ENCODE peak calls at places on chromosomes 4 and X, in ten cellular contexts. One of them, this sample, is unnamed.

GRCh38 chrX:153689654-153690465 is 2.1 kb downstream of the SLC6A8 start:
- DNase-seq in testis: no peak
- DNase-seq in esophagus squamous epithelium: no peak
- DNase-seq in H1: no peak
- DNase-seq in uterus: no peak
- DNase-seq in endothelial cell of umbilical vein: no peak
- DNase-seq in upper lobe of left lung: peak; percentile 43
- DNase-seq in gastrocnemius medialis: peak; percentile 46
- DNase-seq in ovary: no peak
- DNase-seq in sigmoid colon: peak; percentile 65
- DNase-seq in this sample: no peak

GRCh38 chr4:2695661-2696060 is 60.5 kb downstream of the TNIP2 start:
- DNase-seq in uterus: no peak
- DNase-seq in upper lobe of left lung: no peak
- DNase-seq in H1: no peak
- DNase-seq in ovary: no peak
- DNase-seq in esophagus squamous epithelium: no peak
- DNase-seq in testis: no peak
- DNase-seq in gastrocnemius medialis: no peak
- DNase-seq in sigmoid colon: no peak
- DNase-seq in endothelial cell of umbilical vein: no peak
- DNase-seq in this sample: no peak

GRCh38 chr4:159227984-159228383 is 125.1 kb downstream of the RAPGEF2 start:
- DNase-seq in upper lobe of left lung: no peak
- DNase-seq in gastrocnemius medialis: peak; percentile 65
- DNase-seq in H1: peak; percentile 39
- DNase-seq in endothelial cell of umbilical vein: peak; percentile 91
- DNase-seq in sigmoid colon: peak; percentile 81
- DNase-seq in testis: peak; percentile 70
- DNase-seq in esophagus squamous epithelium: no peak
- DNase-seq in ovary: peak; percentile 58
- DNase-seq in uterus: peak; percentile 58
- DNase-seq in this sample: peak; percentile 82

GRCh38 chr4:113741971-113742370 is 19.6 kb downstream of the CAMK2D start:
- DNase-seq in uterus: no peak
- DNase-seq in testis: no peak
- DNase-seq in ovary: no peak
- DNase-seq in upper lobe of left lung: no peak
- DNase-seq in gastrocnemius medialis: no peak
- DNase-seq in esophagus squamous epithelium: no peak
- DNase-seq in sigmoid colon: no peak
- DNase-seq in H1: no peak
- DNase-seq in endothelial cell of umbilical vein: no peak
- DNase-seq in this sample: no peak

GRCh38 chr4:153026947-153027346 is 90.8 kb downstream of the FHDC1 start:
- DNase-seq in testis: no peak
- DNase-seq in sigmoid colon: no peak
- DNase-seq in upper lobe of left lung: no peak
- DNase-seq in esophagus squamous epithelium: no peak
- DNase-seq in gastrocnemius medialis: no peak
- DNase-seq in ovary: no peak
- DNase-seq in H1: no peak
- DNase-seq in uterus: no peak
- DNase-seq in endothelial cell of umbilical vein: no peak
- DNase-seq in this sample: no peak

GRCh38 chrX:15882704-15883539 is 28.3 kb upstream of the AP1S2 start:
- DNase-seq in sigmoid colon: no peak
- DNase-seq in ovary: no peak
- DNase-seq in endothelial cell of umbilical vein: peak; percentile 25
- DNase-seq in testis: no peak
- DNase-seq in H1: no peak
- DNase-seq in upper lobe of left lung: no peak
- DNase-seq in gastrocnemius medialis: no peak
- DNase-seq in esophagus squamous epithelium: no peak
- DNase-seq in uterus: no peak
- DNase-seq in this sample: no peak

GRCh38 chr4:38488891-38489861 is 174.8 kb upstream of the KLF3 start:
- DNase-seq in ovary: no peak
- DNase-seq in gastrocnemius medialis: no peak
- DNase-seq in sigmoid colon: no peak
- DNase-seq in upper lobe of left lung: no peak
- DNase-seq in H1: no peak
- DNase-seq in uterus: no peak
- DNase-seq in testis: no peak
- DNase-seq in esophagus squamous epithelium: no peak
- DNase-seq in endothelial cell of umbilical vein: no peak
- DNase-seq in this sample: no peak

GRCh38 chrX:115233497-115234219 is at the start of gene LRCH2:
- DNase-seq in endothelial cell of umbilical vein: peak; percentile 47
- DNase-seq in H1: no peak
- DNase-seq in esophagus squamous epithelium: no peak
- DNase-seq in upper lobe of left lung: peak; percentile 62
- DNase-seq in gastrocnemius medialis: no peak
- DNase-seq in uterus: peak; percentile 55
- DNase-seq in testis: peak; percentile 43
- DNase-seq in sigmoid colon: peak; percentile 66
- DNase-seq in ovary: peak; percentile 61
- DNase-seq in this sample: no peak

GRCh38 chrX:22399793-22400192 is 127.1 kb downstream of the CBLL2 start:
- DNase-seq in esophagus squamous epithelium: no peak
- DNase-seq in upper lobe of left lung: no peak
- DNase-seq in endothelial cell of umbilical vein: no peak
- DNase-seq in ovary: no peak
- DNase-seq in H1: no peak
- DNase-seq in sigmoid colon: no peak
- DNase-seq in testis: no peak
- DNase-seq in gastrocnemius medialis: no peak
- DNase-seq in uterus: no peak
- DNase-seq in this sample: no peak

GRCh38 chr4:7241587-7242125 is 49.3 kb downstream of the SORCS2 start:
- DNase-seq in uterus: no peak
- DNase-seq in upper lobe of left lung: no peak
- DNase-seq in sigmoid colon: no peak
- DNase-seq in esophagus squamous epithelium: no peak
- DNase-seq in endothelial cell of umbilical vein: no peak
- DNase-seq in gastrocnemius medialis: no peak
- DNase-seq in testis: no peak
- DNase-seq in H1: no peak
- DNase-seq in ovary: no peak
- DNase-seq in this sample: no peak

GRCh38 chrX:11944486-11944885 is 186.4 kb downstream of the MSL3 start:
- DNase-seq in upper lobe of left lung: no peak
- DNase-seq in testis: peak; percentile 27
- DNase-seq in sigmoid colon: no peak
- DNase-seq in H1: peak; percentile 33
- DNase-seq in esophagus squamous epithelium: no peak
- DNase-seq in gastrocnemius medialis: no peak
- DNase-seq in ovary: no peak
- DNase-seq in uterus: no peak
- DNase-seq in endothelial cell of umbilical vein: peak; percentile 15
- DNase-seq in this sample: no peak

GRCh38 chr4:73007526-73008100 is 61.9 kb downstream of the COX18 start:
- DNase-seq in esophagus squamous epithelium: no peak
- DNase-seq in sigmoid colon: no peak
- DNase-seq in gastrocnemius medialis: no peak
- DNase-seq in H1: no peak
- DNase-seq in uterus: no peak
- DNase-seq in endothelial cell of umbilical vein: no peak
- DNase-seq in upper lobe of left lung: no peak
- DNase-seq in testis: no peak
- DNase-seq in ovary: no peak
- DNase-seq in this sample: no peak

GRCh38 chr4:73010789-73011628 is 58.5 kb downstream of the COX18 start:
- DNase-seq in esophagus squamous epithelium: no peak
- DNase-seq in testis: no peak
- DNase-seq in gastrocnemius medialis: no peak
- DNase-seq in H1: no peak
- DNase-seq in endothelial cell of umbilical vein: no peak
- DNase-seq in upper lobe of left lung: peak; percentile 48
- DNase-seq in ovary: no peak
- DNase-seq in sigmoid colon: no peak
- DNase-seq in uterus: no peak
- DNase-seq in this sample: no peak

GRCh38 chr4:73018595-73018994 is 50.9 kb downstream of the COX18 start:
- DNase-seq in gastrocnemius medialis: no peak
- DNase-seq in esophagus squamous epithelium: no peak
- DNase-seq in sigmoid colon: no peak
- DNase-seq in endothelial cell of umbilical vein: no peak
- DNase-seq in uterus: no peak
- DNase-seq in H1: no peak
- DNase-seq in upper lobe of left lung: peak; percentile 2
- DNase-seq in testis: no peak
- DNase-seq in ovary: no peak
- DNase-seq in this sample: no peak

GRCh38 chr4:73011629-73011985 is 57.9 kb downstream of the COX18 start:
- DNase-seq in sigmoid colon: no peak
- DNase-seq in upper lobe of left lung: peak; percentile 46
- DNase-seq in testis: no peak
- DNase-seq in endothelial cell of umbilical vein: no peak
- DNase-seq in H1: no peak
- DNase-seq in gastrocnemius medialis: no peak
- DNase-seq in uterus: no peak
- DNase-seq in ovary: no peak
- DNase-seq in esophagus squamous epithelium: no peak
- DNase-seq in this sample: no peak

DNA sequence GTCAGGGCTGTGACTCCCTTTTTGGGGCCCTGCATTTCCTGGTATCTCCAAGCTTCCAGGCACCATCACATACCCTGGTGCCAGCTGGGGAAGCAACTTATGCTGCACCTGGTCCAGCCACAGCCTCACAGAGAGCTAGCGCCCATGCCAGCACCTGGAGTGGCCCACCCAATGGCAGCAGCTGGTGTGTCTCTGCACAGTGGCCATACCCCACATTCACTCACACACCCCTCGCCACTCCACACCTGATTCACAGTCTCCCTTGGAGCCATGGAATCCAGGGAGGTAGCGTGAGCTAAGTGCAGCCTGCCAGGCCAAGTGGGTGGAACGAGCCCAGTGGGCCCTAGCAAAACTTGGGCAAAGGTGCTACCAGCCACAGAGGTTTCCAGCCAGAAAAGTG is 56.8 kb downstream of the COX18 start:
- DNase-seq in sigmoid colon: no peak
- DNase-seq in uterus: no peak
- DNase-seq in ovary: no peak
- DNase-seq in H1: no peak
- DNase-seq in gastrocnemius medialis: no peak
- DNase-seq in endothelial cell of umbilical vein: no peak
- DNase-seq in esophagus squamous epithelium: no peak
- DNase-seq in upper lobe of left lung: peak; percentile 33
- DNase-seq in testis: no peak
- DNase-seq in this sample: no peak
- TF ChIP-seq CTCF in sigmoid colon: no peak
- TF ChIP-seq CTCF in uterus: no peak
- TF ChIP-seq CTCF in ovary: no peak
- TF ChIP-seq CTCF in H1: no peak
- TF ChIP-seq CTCF in gastrocnemius medialis: no peak
- TF ChIP-seq CTCF in endothelial cell of umbilical vein: no peak
- TF ChIP-seq CTCF in esophagus squamous epithelium: no peak
- TF ChIP-seq CTCF in upper lobe of left lung: no peak
- TF ChIP-seq CTCF in testis: no peak
- TF ChIP-seq CTCF in this sample: no peak

DNA sequence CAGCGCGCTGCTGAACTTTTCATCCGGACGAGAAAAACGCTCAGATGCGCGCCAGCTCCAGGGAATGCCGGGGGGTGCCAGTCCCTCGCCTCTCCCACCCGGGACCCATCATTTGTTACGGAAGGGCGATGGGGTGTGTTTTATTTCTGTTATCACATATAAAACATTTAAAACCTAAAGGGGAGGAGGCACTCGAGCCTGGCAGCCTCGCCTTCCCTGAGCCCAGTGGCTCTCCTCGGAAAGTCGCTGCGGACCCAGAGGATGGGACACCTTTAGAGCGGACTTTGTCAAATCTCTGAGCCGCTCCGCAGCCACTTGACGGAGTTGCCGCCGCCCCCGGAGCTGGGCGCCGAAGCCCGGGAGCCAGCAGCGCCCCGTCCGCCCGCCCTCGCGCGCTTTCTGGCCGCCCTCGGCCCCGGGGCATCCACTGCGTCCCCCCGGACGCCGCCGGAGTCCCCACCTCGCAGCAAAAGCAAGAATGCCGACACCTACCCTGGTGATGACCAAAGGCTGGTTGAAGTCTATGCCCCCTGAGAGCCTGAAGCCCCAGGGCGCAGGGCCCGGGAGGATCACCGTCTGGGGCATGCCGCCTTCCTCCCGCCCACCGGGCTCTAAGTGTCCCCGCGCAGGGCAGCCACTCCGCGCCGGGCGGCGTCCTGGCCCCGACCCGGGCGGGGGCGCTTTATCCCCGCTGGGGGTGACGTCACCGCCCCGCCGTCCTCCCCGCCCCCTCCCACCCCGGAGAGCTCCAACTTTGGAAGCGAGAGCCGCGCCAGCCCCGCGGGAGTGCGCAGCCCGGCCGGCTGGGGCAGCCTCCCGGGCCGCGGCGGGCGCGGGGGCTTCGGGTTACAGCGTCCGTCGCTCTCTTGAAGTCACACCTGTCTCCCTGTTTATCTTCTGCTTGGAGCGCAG is at the start of gene PDLIM3:
- DNase-seq in uterus: peak; percentile 73
- DNase-seq in H1: no peak
- DNase-seq in testis: peak; percentile 55
- DNase-seq in endothelial cell of umbilical vein: peak; percentile 65
- DNase-seq in gastrocnemius medialis: peak; percentile 92
- DNase-seq in esophagus squamous epithelium: no peak
- DNase-seq in upper lobe of left lung: peak; percentile 93
- DNase-seq in ovary: peak; percentile 88
- DNase-seq in sigmoid colon: peak; percentile 89
- DNase-seq in this sample: peak; percentile 61
- TF ChIP-seq POLR2A in uterus: peak; percentile 70
- TF ChIP-seq POLR2A in H1: no peak
- TF ChIP-seq POLR2A in testis: no peak
- TF ChIP-seq POLR2A in endothelial cell of umbilical vein: peak; percentile 53
- TF ChIP-seq POLR2A in gastrocnemius medialis: peak; percentile 99
- TF ChIP-seq POLR2A in esophagus squamous epithelium: no peak
- TF ChIP-seq POLR2A in upper lobe of left lung: peak; percentile 48
- TF ChIP-seq POLR2A in ovary: peak; percentile 93
- TF ChIP-seq POLR2A in sigmoid colon: peak; percentile 93
- TF ChIP-seq POLR2A in this sample: peak; percentile 77

GRCh38 chr4:105061136-105061696 is 85.5 kb upstream of the TET2 start:
- DNase-seq in gastrocnemius medialis: no peak
- DNase-seq in uterus: no peak
- DNase-seq in esophagus squamous epithelium: peak; percentile 1
- DNase-seq in ovary: no peak
- DNase-seq in upper lobe of left lung: no peak
- DNase-seq in sigmoid colon: no peak
- DNase-seq in testis: no peak
- DNase-seq in H1: peak; percentile 3
- DNase-seq in endothelial cell of umbilical vein: peak; percentile 83
- DNase-seq in this sample: no peak
- H3K4me1 ChIP-seq in gastrocnemius medialis: peaks cover 10% of the 10 kb centered on the region
- H3K4me1 ChIP-seq in uterus: no peaks in the 10 kb centered on the region
- H3K4me1 ChIP-seq in esophagus squamous epithelium: peaks cover 49% of the 10 kb centered on the region
- H3K4me1 ChIP-seq in ovary: no peaks in the 10 kb centered on the region
- H3K4me1 ChIP-seq in upper lobe of left lung: peaks cover 13% of the 10 kb centered on the region
- H3K4me1 ChIP-seq in sigmoid colon: no peaks in the 10 kb centered on the region
- H3K4me1 ChIP-seq in testis: no peaks in the 10 kb centered on the region
- H3K4me1 ChIP-seq in H1: peaks cover 4% of the 10 kb centered on the region
- H3K4me1 ChIP-seq in endothelial cell of umbilical vein: no peaks in the 10 kb centered on the region
- H3K4me1 ChIP-seq in this sample: peaks cover 16% of the 10 kb centered on the region

GRCh38 chrX:151801980-151802379 is 67.4 kb downstream of the CNGA2 start:
- DNase-seq in uterus: no peak
- DNase-seq in H1: no peak
- DNase-seq in esophagus squamous epithelium: no peak
- DNase-seq in endothelial cell of umbilical vein: peak; percentile 8
- DNase-seq in upper lobe of left lung: no peak
- DNase-seq in testis: no peak
- DNase-seq in gastrocnemius medialis: no peak
- DNase-seq in ovary: no peak
- DNase-seq in sigmoid colon: no peak
- DNase-seq in this sample: no peak
- TF ChIP-seq CTCF in uterus: no peak
- TF ChIP-seq CTCF in H1: peak; percentile 44
- TF ChIP-seq CTCF in esophagus squamous epithelium: peak; percentile 32
- TF ChIP-seq CTCF in endothelial cell of umbilical vein: no peak
- TF ChIP-seq CTCF in upper lobe of left lung: no peak
- TF ChIP-seq CTCF in testis: no peak
- TF ChIP-seq CTCF in gastrocnemius medialis: no peak
- TF ChIP-seq CTCF in ovary: no peak
- TF ChIP-seq CTCF in sigmoid colon: no peak
- TF ChIP-seq CTCF in this sample: peak; percentile 17